ENCODE peak calls at places on chromosomes 11 and 22, in six cellular contexts. E, K, B, U, Z and X are unnamed samples.

GRCh38 chr11:75350743-75351540 is 519 bp downstream of the ARRB1 start:
- DNase-seq in K (peak; percentile 73), Z (peak; percentile 64), B (peak; percentile 78), U (peak; percentile 83), E (no peak), X (peak; percentile 68)

GRCh38 chr22:17167486-17167885 is 8.4 kb upstream of the HDHD5 start:
- DNase-seq in K (no peak), Z (no peak), B (peak; percentile 88), E (no peak), U (peak; percentile 86), X (peak; percentile 67)

GRCh38 chr11:72930011-72930410 is 115.8 kb downstream of the ATG16L2 start:
- DNase-seq in E (no peak), U (no peak), B (no peak), Z (no peak), K (no peak), X (no peak)

GRCh38 chr11:35166369-35167360 is 27.7 kb downstream of the CD44 start:
- DNase-seq in K (peak; percentile 50), Z (peak; percentile 98), E (peak; percentile 93), B (no peak), U (peak; percentile 85), X (peak; percentile 50)

GRCh38 chr11:12684354-12684753 is 10.1 kb downstream of the TEAD1 start:
- DNase-seq in K (no peak), B (no peak), E (no peak), U (no peak), Z (no peak), X (no peak)

GRCh38 chr11:34929794-34930763 is 13.7 kb downstream of the PDHX start:
- DNase-seq in Z (no peak), U (no peak), E (no peak), K (peak; percentile 57), B (no peak), X (no peak)

GRCh38 chr11:35605691-35606090 is 12.6 kb upstream of the FJX1 start:
- DNase-seq in Z (peak; percentile 42), U (no peak), B (no peak), E (no peak), K (no peak), X (peak; percentile 73)

GRCh38 chr11:123116486-123116885 is 54.5 kb upstream of the HSPA8 start:
- DNase-seq in U (no peak), E (no peak), B (no peak), Z (no peak), K (no peak), X (no peak)

GRCh38 chr11:38356255-38356654 is 1758.2 kb upstream of the RAG2 start:
- DNase-seq in B (no peak), K (no peak), U (no peak), Z (no peak), E (no peak), X (no peak)

GRCh38 chr11:11786771-11787170 is 55.0 kb upstream of the USP47 start:
- DNase-seq in Z (peak; percentile 54), B (no peak), E (peak; percentile 18), K (no peak), U (no peak), X (no peak)

GRCh38 chr22:49009359-49010063 is 818.2 kb downstream of the BRD1 start:
- DNase-seq in B (peak; percentile 33), E (no peak), Z (no peak), U (peak; percentile 63), K (no peak), X (no peak)

GRCh38 chr11:117932426-117932825 is 3.2 kb upstream of the TMPRSS13 start:
- DNase-seq in Z (no peak), K (peak; percentile 36), B (no peak), E (no peak), U (peak; percentile 74), X (no peak)

GRCh38 chr22:18071968-18072310 is 5.9 kb upstream of the PEX26 start:
- DNase-seq in B (no peak), U (no peak), Z (no peak), K (no peak), E (no peak), X (no peak)

GRCh38 chr11:17267576-17267975 is 9.0 kb upstream of the NUCB2 start:
- DNase-seq in B (no peak), Z (peak; percentile 81), U (no peak), E (no peak), K (no peak), X (no peak)

GRCh38 chr22:35299217-35299716 is 427 bp upstream of the TOM1 start:
- DNase-seq in B (no peak), K (peak; percentile 58), E (no peak), U (no peak), Z (peak; percentile 74), X (no peak)

GRCh38 chr11:86906198-86906597 is 49.0 kb downstream of the FZD4 start:
- DNase-seq in Z (no peak), B (no peak), U (no peak), E (no peak), K (no peak), X (no peak)

GRCh38 chr11:116607027-116607426 is 165.8 kb downstream of the BUD13 start:
- DNase-seq in E (no peak), K (no peak), U (no peak), Z (no peak), B (no peak), X (no peak)

GRCh38 chr11:38005597-38005996 is 1407.6 kb upstream of the RAG2 start:
- DNase-seq in E (no peak), Z (no peak), K (no peak), U (no peak), B (no peak), X (no peak)

GRCh38 chr11:72681226-72682153 is 7.3 kb upstream of the PDE2A start:
- DNase-seq in E (no peak), U (no peak), K (no peak), Z (peak; percentile 51), B (no peak), X (no peak)

GRCh38 chr11:1928038-1928890 is 8.8 kb downstream of the TNNT3 start:
- DNase-seq in B (peak; percentile 69), Z (no peak), K (no peak), E (peak; percentile 12), U (peak; percentile 75), X (peak; percentile 60)

GRCh38 chr11:13338437-13339069 is 61.0 kb downstream of the BMAL1 start:
- DNase-seq in Z (peak; percentile 79), E (peak; percentile 71), B (no peak), K (no peak), U (no peak), X (no peak)

GRCh38 chr22:37929390-37929789 is 23.3 kb downstream of the MICALL1 start:
- DNase-seq in B (no peak), U (no peak), K (no peak), E (no peak), Z (no peak), X (no peak)

GRCh38 chr11:7457211-7457610 is 28.1 kb upstream of the OLFML1 start:
- DNase-seq in K (no peak), Z (peak; percentile 82), U (no peak), E (no peak), B (no peak), X (no peak)

GRCh38 chr11:120317689-120318195 is 7.4 kb upstream of the TLCD5 start:
- DNase-seq in U (no peak), Z (no peak), B (no peak), K (no peak), E (no peak), X (no peak)

GRCh38 chr11:106644824-106645223 is 373.5 kb downstream of the GUCY1A2 start:
- DNase-seq in E (no peak), K (no peak), Z (peak; percentile 14), U (no peak), B (no peak), X (no peak)

GRCh38 chr22:27581688-27582087 is 219.9 kb downstream of the MN1 start:
- DNase-seq in U (peak; percentile 87), K (peak; percentile 76), Z (peak; percentile 69), B (peak; percentile 89), E (no peak), X (peak; percentile 97)

GRCh38 chr11:367956-368413 is 1.3 kb upstream of the B4GALNT4 start:
- DNase-seq in E (no peak), K (no peak), B (no peak), Z (no peak), U (no peak), X (no peak)

DNA sequence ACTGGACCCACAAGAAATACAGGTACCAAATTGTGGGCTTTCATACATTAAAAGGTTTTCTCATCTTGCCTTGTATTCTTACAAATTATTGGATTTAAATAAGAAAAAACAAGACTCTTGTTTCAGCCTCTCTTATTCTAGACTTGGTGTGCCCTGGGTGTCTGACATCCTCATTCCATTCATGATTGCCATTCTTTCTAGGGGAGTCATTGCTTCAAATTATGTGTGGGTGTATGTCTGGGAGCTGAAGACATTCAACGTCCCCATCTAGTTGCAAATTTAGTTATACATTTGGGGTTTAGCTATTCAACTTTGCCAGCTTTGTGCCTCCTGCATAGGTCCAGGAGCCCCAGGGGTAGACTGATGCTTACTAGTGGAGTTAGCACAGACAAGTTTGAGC is 18.1 kb downstream of the MAML2 start:
- DNase-seq in K (no peak), E (peak; percentile 81), Z (peak; percentile 76), U (no peak), B (no peak), X (no peak)
- H3K27ac ChIP-seq in K (no peak overlapping the region), E (peak overlapping the region; percentile 98), Z (peak overlapping the region; percentile 80), U (peak overlapping the region; percentile 93), B (no peak overlapping the region), X (no peak overlapping the region)

GRCh38 chr11:32427616-32427934 is 7.8 kb downstream of the WT1 start:
- DNase-seq in U (no peak), E (no peak), Z (no peak), K (no peak), B (no peak), X (no peak)
- H3K27ac ChIP-seq in U (no peak overlapping the region), E (no peak overlapping the region), Z (no peak overlapping the region), K (no peak overlapping the region), B (no peak overlapping the region), X (peak overlapping the region; percentile 7)

DNA sequence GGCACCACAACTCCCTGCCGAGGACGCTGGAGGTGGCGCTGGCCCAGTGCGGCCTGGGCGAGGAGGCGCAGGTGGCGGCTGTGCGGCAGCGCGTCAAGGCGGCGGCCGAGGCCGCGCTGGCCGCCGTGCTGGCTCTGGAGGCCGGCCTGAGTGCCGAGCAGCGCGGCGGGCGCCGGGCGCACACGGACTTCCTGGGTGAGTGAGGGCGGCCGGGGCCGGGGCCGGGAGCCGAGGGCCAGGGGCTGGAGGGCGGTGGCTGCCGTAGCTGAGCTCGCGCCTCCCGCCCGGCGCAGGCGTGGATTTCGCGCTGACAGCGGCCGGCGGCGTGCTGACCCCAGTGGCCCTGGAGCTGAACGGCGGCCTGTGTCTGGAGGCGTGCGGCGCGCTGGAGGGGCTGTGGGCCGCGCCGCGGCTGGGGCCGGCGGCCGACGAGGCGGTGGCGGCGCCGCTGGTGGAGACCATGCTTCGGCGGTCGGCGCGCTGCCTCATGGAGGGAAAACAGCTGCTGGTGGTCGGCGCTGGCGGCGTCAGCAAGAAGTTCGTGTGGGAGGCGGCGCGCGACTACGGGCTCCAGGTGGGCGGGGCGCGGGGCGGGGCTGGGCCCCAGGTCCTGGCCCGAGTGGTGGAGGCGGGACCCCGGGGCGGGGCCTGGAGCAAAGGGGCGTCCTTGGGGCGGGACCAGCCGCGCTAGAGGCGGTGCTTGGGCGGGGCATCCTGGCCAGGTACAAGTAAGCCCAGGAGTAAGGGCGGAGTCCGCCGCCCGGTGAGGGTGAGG is 5.4 kb downstream of the CARNS1 start:
- DNase-seq in Z (peak; percentile 95), U (peak; percentile 99), B (peak; percentile 98), E (peak; percentile 83), K (peak; percentile 99), X (peak; percentile 99)
- H3K27ac ChIP-seq in Z (peak overlapping the region; percentile 36), U (peak overlapping the region; percentile 86), B (peak overlapping the region; percentile 95), E (peak overlapping the region; percentile 30), K (peak overlapping the region; percentile 94), X (peak overlapping the region; percentile 96)

DNA sequence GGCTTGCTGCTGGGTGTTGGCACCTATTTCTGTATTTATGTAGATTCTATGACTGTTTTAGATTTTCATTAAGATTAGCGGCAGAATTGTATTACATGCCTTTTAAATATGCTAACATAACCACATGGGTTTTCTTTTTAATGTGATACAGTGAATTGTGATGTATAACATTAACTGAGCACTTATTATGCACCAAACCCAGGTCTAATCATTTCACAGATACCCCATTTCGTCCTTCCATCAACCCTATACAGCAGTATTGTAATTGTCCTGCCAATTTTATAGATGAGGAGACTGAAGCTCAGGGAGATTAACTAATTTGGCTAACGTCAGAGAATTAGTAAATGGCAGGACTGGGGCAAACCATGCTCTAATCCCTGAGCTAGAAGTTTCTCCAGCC is 38.4 kb downstream of the PACSIN2 start:
- DNase-seq in B (no peak), Z (no peak), K (no peak), E (no peak), U (no peak), X (no peak)
- H3K27ac ChIP-seq in B (no peak overlapping the region), Z (peak overlapping the region; percentile 17), K (no peak overlapping the region), E (no peak overlapping the region), U (no peak overlapping the region), X (no peak overlapping the region)